ENCODE peak calls at places on chromosomes 1 and 21, in eight cellular contexts. M, O, Z, V, D, I, F and J are unnamed samples.
A peak's percentile ranks its signal among the peaks of the same experiment; 100 is the strongest.

GRCh38 chr1:212482352-212483153 is 49.8 kb downstream of the NENF start:
- DNase-seq in D (no peak), V (peak; percentile 34), O (no peak), F (no peak), Z (peak; percentile 86), I (no peak), M (no peak), J (peak; percentile 57)

GRCh38 chr1:210688482-210689233 is 360.0 kb downstream of the HHAT start:
- DNase-seq in O (no peak), D (no peak), Z (peak; percentile 30), F (no peak), I (no peak), M (no peak), V (no peak), J (no peak)

GRCh38 chr1:189150624-189151023 is 1327.0 kb downstream of the BRINP3 start:
- DNase-seq in F (no peak), V (no peak), I (no peak), Z (no peak), D (no peak), M (no peak), O (no peak), J (no peak)

GRCh38 chr1:192575499-192576189 is at the start of gene RGS1:
- DNase-seq in O (no peak), D (peak; percentile 50), I (peak; percentile 70), Z (no peak), F (no peak), V (peak; percentile 33), M (no peak), J (peak; percentile 51)

GRCh38 chr1:215277537-215277936 is 195.0 kb downstream of the KCNK2 start:
- DNase-seq in O (no peak), Z (peak; percentile 48), F (no peak), D (no peak), V (peak; percentile 13), I (no peak), M (no peak), J (no peak)

GRCh38 chr1:33464552-33464951 is 7.9 kb upstream of the ZSCAN20 start:
- DNase-seq in O (no peak), V (no peak), M (no peak), D (no peak), F (no peak), Z (no peak), I (no peak), J (no peak)

GRCh38 chr1:232292246-232292645 is 337.7 kb downstream of the SIPA1L2 start:
- DNase-seq in O (no peak), M (no peak), F (no peak), Z (no peak), D (no peak), V (peak; percentile 57), I (no peak), J (no peak)

GRCh38 chr1:164630626-164631396 is 71.8 kb downstream of the PBX1 start:
- DNase-seq in O (peak; percentile 51), D (no peak), Z (peak; percentile 51), F (peak; percentile 93), V (no peak), I (no peak), M (no peak), J (no peak)

GRCh38 chr1:154316704-154317103 is 4.2 kb upstream of the AQP10 start:
- DNase-seq in M (no peak), I (no peak), F (no peak), O (no peak), Z (no peak), D (no peak), V (no peak), J (no peak)

GRCh38 chr21:34808569-34809204 is 139.9 kb downstream of the CLIC6 start:
- DNase-seq in V (peak; percentile 94), O (no peak), F (peak; percentile 60), D (no peak), I (no peak), M (no peak), Z (peak; percentile 90), J (no peak)

GRCh38 chr1:100499412-100499811 is 38.5 kb upstream of the GPR88 start:
- DNase-seq in Z (peak; percentile 13), F (no peak), V (no peak), I (no peak), O (no peak), M (no peak), D (no peak), J (no peak)

GRCh38 chr1:57683037-57683928 is 259.4 kb upstream of the DAB1 start:
- DNase-seq in D (no peak), M (no peak), Z (no peak), I (no peak), O (no peak), V (no peak), F (no peak), J (no peak)

GRCh38 chr1:180555411-180555810 is 3.4 kb upstream of the OVAAL start:
- DNase-seq in V (no peak), D (no peak), F (no peak), I (no peak), M (no peak), Z (no peak), O (no peak), J (no peak)

GRCh38 chr1:42886046-42886739 is 39.8 kb downstream of the ZNF691 start:
- DNase-seq in M (no peak), I (no peak), V (peak; percentile 8), F (no peak), Z (no peak), D (no peak), O (no peak), J (no peak)

GRCh38 chr1:234208791-234209190 is 164.5 kb upstream of the COA6 start:
- DNase-seq in F (peak; percentile 88), V (no peak), D (no peak), Z (peak; percentile 76), I (no peak), O (peak; percentile 28), M (no peak), J (no peak)

GRCh38 chr1:173864179-173864867 is 3.5 kb downstream of the GAS5 start:
- DNase-seq in I (no peak), M (no peak), F (no peak), V (no peak), Z (peak; percentile 45), D (no peak), O (no peak), J (no peak)

GRCh38 chr1:44141531-44141930 is at the start of gene KLF18:
- DNase-seq in F (no peak), D (no peak), M (no peak), O (no peak), V (no peak), I (no peak), Z (no peak), J (no peak)

GRCh38 chr1:119974013-119974412 is 77.7 kb upstream of the ADAM30 start:
- DNase-seq in D (no peak), M (no peak), F (peak; percentile 88), O (peak; percentile 16), V (no peak), I (no peak), Z (no peak), J (no peak)

GRCh38 chr1:228277491-228278431 is 69.9 kb downstream of the OBSCN start:
- DNase-seq in Z (no peak), M (no peak), D (peak; percentile 31), F (no peak), V (no peak), O (no peak), I (peak; percentile 79), J (peak; percentile 36)

GRCh38 chr1:94819945-94820746 is at the start of gene SLC44A3:
- DNase-seq in M (peak; percentile 58), D (peak; percentile 31), F (peak; percentile 54), O (peak; percentile 32), I (peak; percentile 88), Z (peak; percentile 68), V (peak; percentile 58), J (no peak)

GRCh38 chr1:226061793-226062557 is 541 bp upstream of the H3-3A start:
- DNase-seq in Z (peak; percentile 79), I (no peak), D (no peak), V (peak; percentile 71), M (peak; percentile 75), O (peak; percentile 92), F (peak; percentile 80), J (no peak)

GRCh38 chr1:30109853-30110252 is 613.5 kb downstream of the MATN1 start:
- DNase-seq in O (no peak), F (no peak), M (no peak), D (no peak), I (no peak), V (peak; percentile 15), Z (peak; percentile 24), J (no peak)

GRCh38 chr1:160398823-160399222 is 1.5 kb upstream of the VANGL2 start:
- DNase-seq in M (no peak), I (no peak), D (no peak), V (no peak), F (peak; percentile 76), O (peak; percentile 45), Z (no peak), J (no peak)

DNA sequence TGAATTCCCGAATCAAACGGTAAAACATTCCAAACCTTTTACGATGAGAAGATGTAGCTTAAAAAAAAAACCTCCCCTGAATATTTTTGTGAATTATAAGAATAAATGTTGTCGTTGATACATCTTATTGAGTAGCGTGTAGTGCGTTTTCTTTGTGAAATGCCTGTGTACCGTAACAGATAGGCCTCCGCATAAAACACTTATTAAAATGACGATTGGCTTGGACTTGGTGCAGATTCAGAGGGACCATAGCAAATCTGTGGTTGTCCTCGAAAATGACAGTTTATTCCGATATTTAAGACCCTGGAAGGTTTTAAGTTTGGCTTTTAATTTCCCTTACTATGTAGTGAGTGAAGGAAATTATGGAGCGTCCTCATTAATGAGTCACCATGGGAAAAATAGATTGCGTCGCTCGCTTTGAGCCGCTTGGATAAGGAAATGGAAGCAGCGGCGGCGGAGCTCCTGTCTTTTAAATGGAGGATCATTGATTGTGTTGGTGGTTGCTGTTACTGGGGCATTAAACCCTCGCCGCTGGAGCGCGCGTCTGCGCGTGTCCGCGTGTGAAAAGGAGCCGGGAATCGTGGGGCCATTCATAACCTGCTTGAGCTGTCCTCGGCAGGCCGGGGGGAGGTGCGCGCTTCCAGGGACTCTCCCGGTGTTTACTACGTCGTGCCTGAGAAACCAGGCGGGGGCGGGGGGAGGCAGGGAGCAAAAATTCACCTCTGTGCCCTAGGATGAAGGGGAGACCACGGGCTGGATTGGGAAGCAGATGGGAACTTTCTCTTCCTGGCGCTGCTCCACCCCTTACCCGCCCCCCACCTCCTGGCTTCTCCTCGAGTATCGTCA is 1.6 kb downstream of the SPEN start:
- DNase-seq in M (peak; percentile 83), D (peak; percentile 30), Z (peak; percentile 83), O (peak; percentile 63), F (peak; percentile 91), V (peak; percentile 80), I (peak; percentile 92), J (peak; percentile 67)
- TF ChIP-seq CTCF in M (no peak), D (no peak), Z (no peak), O (no peak), F (no peak), V (no peak), I (no peak), J (no peak)

GRCh38 chr1:9558271-9558945 is 19.1 kb downstream of the SLC25A33 start:
- DNase-seq in V (no peak), D (no peak), Z (no peak), M (no peak), I (no peak), O (no peak), F (no peak), J (no peak)
- TF ChIP-seq CTCF in V (no peak), D (no peak), Z (no peak), M (no peak), I (no peak), O (no peak), F (no peak), J (no peak)

GRCh38 chr1:12196641-12197482 is 30.1 kb downstream of the TNFRSF1B start:
- DNase-seq in V (no peak), D (no peak), O (no peak), F (no peak), Z (no peak), M (peak; percentile 56), I (peak; percentile 91), J (peak; percentile 82)
- TF ChIP-seq CTCF in V (peak; percentile 23), D (no peak), O (no peak), F (peak; percentile 33), Z (no peak), M (no peak), I (peak; percentile 37), J (peak; percentile 75)

GRCh38 chr1:16006552-16007485 is 2.8 kb downstream of the SRARP start:
- DNase-seq in D (peak; percentile 67), I (no peak), Z (peak; percentile 10), M (no peak), O (peak; percentile 80), F (peak; percentile 86), V (peak; percentile 45), J (no peak)
- TF ChIP-seq CTCF in D (peak; percentile 43), I (no peak), Z (no peak), M (no peak), O (peak; percentile 16), F (peak; percentile 41), V (peak; percentile 42), J (no peak)